ENCODE peak calls at places on chromosomes 3 and 15, in nine cellular contexts. One of them, this sample, is unnamed.

GRCh38 chr3:20041197-20041780 is 1.0 kb downstream of the KAT2B start:
- DNase-seq in cardiac muscle cell: peak; percentile 91
- DNase-seq in neuronal stem cell: peak; percentile 56
- DNase-seq in sigmoid colon: peak; percentile 91
- DNase-seq in lower lobe of right lung: peak; percentile 92
- DNase-seq in aorta: peak; percentile 95
- DNase-seq in ovary: peak; percentile 75
- DNase-seq in endodermal cell: peak; percentile 90
- DNase-seq in H1: peak; percentile 74
- DNase-seq in this sample: peak; percentile 91

GRCh38 chr15:63892794-63893441 is 59.2 kb upstream of the HERC1 start:
- DNase-seq in ovary: no peak
- DNase-seq in endodermal cell: no peak
- DNase-seq in sigmoid colon: no peak
- DNase-seq in H1: no peak
- DNase-seq in lower lobe of right lung: peak; percentile 53
- DNase-seq in cardiac muscle cell: no peak
- DNase-seq in neuronal stem cell: no peak
- DNase-seq in aorta: peak; percentile 74
- DNase-seq in this sample: no peak

GRCh38 chr15:31365655-31366127 is 39.1 kb downstream of the KLF13 start:
- DNase-seq in ovary: peak; percentile 92
- DNase-seq in endodermal cell: peak; percentile 90
- DNase-seq in sigmoid colon: peak; percentile 99
- DNase-seq in cardiac muscle cell: peak; percentile 85
- DNase-seq in neuronal stem cell: peak; percentile 46
- DNase-seq in lower lobe of right lung: peak; percentile 98
- DNase-seq in aorta: peak; percentile 91
- DNase-seq in H1: peak; percentile 78
- DNase-seq in this sample: peak; percentile 97

GRCh38 chr3:166388321-166388720 is 551.1 kb upstream of the BCHE start:
- DNase-seq in H1: no peak
- DNase-seq in cardiac muscle cell: no peak
- DNase-seq in aorta: no peak
- DNase-seq in sigmoid colon: no peak
- DNase-seq in endodermal cell: no peak
- DNase-seq in ovary: no peak
- DNase-seq in lower lobe of right lung: no peak
- DNase-seq in neuronal stem cell: no peak
- DNase-seq in this sample: no peak

GRCh38 chr3:142913432-142913831 is 24.5 kb upstream of the PCOLCE2 start:
- DNase-seq in H1: no peak
- DNase-seq in sigmoid colon: no peak
- DNase-seq in cardiac muscle cell: no peak
- DNase-seq in ovary: no peak
- DNase-seq in neuronal stem cell: no peak
- DNase-seq in aorta: no peak
- DNase-seq in lower lobe of right lung: no peak
- DNase-seq in endodermal cell: no peak
- DNase-seq in this sample: no peak

GRCh38 chr3:52310861-52311566 is 5.1 kb upstream of the DNAH1 start:
- DNase-seq in ovary: no peak
- DNase-seq in lower lobe of right lung: no peak
- DNase-seq in endodermal cell: no peak
- DNase-seq in aorta: no peak
- DNase-seq in neuronal stem cell: no peak
- DNase-seq in cardiac muscle cell: no peak
- DNase-seq in sigmoid colon: no peak
- DNase-seq in H1: no peak
- DNase-seq in this sample: no peak

GRCh38 chr3:128343287-128344045 is 123.2 kb downstream of the DNAJB8 start:
- DNase-seq in aorta: no peak
- DNase-seq in neuronal stem cell: no peak
- DNase-seq in ovary: no peak
- DNase-seq in sigmoid colon: peak; percentile 40
- DNase-seq in lower lobe of right lung: peak; percentile 36
- DNase-seq in H1: no peak
- DNase-seq in cardiac muscle cell: peak; percentile 90
- DNase-seq in endodermal cell: peak; percentile 83
- DNase-seq in this sample: no peak

GRCh38 chr3:63390831-63391230 is 112.7 kb downstream of the SYNPR start:
- DNase-seq in H1: no peak
- DNase-seq in lower lobe of right lung: no peak
- DNase-seq in sigmoid colon: no peak
- DNase-seq in endodermal cell: no peak
- DNase-seq in ovary: no peak
- DNase-seq in neuronal stem cell: no peak
- DNase-seq in cardiac muscle cell: no peak
- DNase-seq in aorta: no peak
- DNase-seq in this sample: no peak

GRCh38 chr3:5226783-5227182 is 39.3 kb downstream of the EDEM1 start:
- DNase-seq in neuronal stem cell: no peak
- DNase-seq in endodermal cell: no peak
- DNase-seq in ovary: no peak
- DNase-seq in lower lobe of right lung: no peak
- DNase-seq in H1: no peak
- DNase-seq in sigmoid colon: no peak
- DNase-seq in cardiac muscle cell: peak; percentile 24
- DNase-seq in aorta: no peak
- DNase-seq in this sample: no peak

GRCh38 chr3:128197855-128198254 is 44.6 kb downstream of the EEFSEC start:
- DNase-seq in lower lobe of right lung: no peak
- DNase-seq in H1: no peak
- DNase-seq in cardiac muscle cell: no peak
- DNase-seq in endodermal cell: no peak
- DNase-seq in aorta: no peak
- DNase-seq in sigmoid colon: no peak
- DNase-seq in ovary: no peak
- DNase-seq in neuronal stem cell: no peak
- DNase-seq in this sample: no peak

GRCh38 chr3:46006646-46007045 is 11.0 kb upstream of the FYCO1 start:
- DNase-seq in aorta: no peak
- DNase-seq in endodermal cell: no peak
- DNase-seq in neuronal stem cell: no peak
- DNase-seq in sigmoid colon: no peak
- DNase-seq in lower lobe of right lung: no peak
- DNase-seq in cardiac muscle cell: no peak
- DNase-seq in ovary: no peak
- DNase-seq in H1: no peak
- DNase-seq in this sample: no peak

GRCh38 chr3:31399270-31399669 is 133.5 kb upstream of the STT3B start:
- DNase-seq in cardiac muscle cell: no peak
- DNase-seq in lower lobe of right lung: no peak
- DNase-seq in endodermal cell: no peak
- DNase-seq in aorta: no peak
- DNase-seq in neuronal stem cell: no peak
- DNase-seq in sigmoid colon: no peak
- DNase-seq in ovary: no peak
- DNase-seq in H1: no peak
- DNase-seq in this sample: no peak

GRCh38 chr3:11562277-11562881 is 81.3 kb downstream of the VGLL4 start:
- DNase-seq in sigmoid colon: no peak
- DNase-seq in cardiac muscle cell: no peak
- DNase-seq in ovary: no peak
- DNase-seq in H1: no peak
- DNase-seq in neuronal stem cell: no peak
- DNase-seq in aorta: no peak
- DNase-seq in endodermal cell: no peak
- DNase-seq in lower lobe of right lung: no peak
- DNase-seq in this sample: no peak

DNA sequence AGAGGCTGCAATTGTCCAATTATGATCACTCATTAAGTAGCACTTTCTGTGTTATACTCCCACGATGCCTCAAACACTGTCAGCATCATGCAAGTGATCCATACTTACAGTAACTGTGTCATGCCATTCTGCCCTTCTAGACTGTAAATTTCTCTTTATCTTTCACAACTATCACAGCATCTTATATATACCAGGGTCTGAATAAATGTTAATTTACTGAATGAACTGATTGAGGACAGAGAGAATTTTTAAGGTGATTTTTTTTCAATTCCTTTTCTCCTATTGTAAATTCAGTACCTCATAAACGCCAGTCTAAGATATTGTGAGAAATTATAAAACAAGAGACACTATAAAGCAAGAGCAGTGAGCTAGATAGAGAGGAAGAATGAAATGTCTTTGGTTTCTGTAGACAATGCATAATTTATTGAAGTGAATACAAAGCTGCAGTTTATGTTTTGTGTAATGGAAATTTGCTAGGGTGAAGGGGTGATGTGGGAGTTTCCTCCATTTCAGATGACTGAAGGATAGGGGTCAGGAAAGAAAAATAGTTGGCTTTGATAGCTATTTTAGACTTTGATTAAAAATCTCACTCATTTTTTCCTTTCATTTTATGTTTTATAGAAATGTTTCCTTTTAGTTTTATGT is 17.3 kb downstream of the CD200 start:
- DNase-seq in endodermal cell: no peak
- DNase-seq in aorta: no peak
- DNase-seq in H1: no peak
- DNase-seq in neuronal stem cell: no peak
- DNase-seq in lower lobe of right lung: no peak
- DNase-seq in sigmoid colon: no peak
- DNase-seq in ovary: no peak
- DNase-seq in cardiac muscle cell: no peak
- DNase-seq in this sample: no peak
- H3K4me1 ChIP-seq in endodermal cell: no peaks in the 10 kb centered on the region
- H3K4me1 ChIP-seq in aorta: peaks cover 3% of the 10 kb centered on the region
- H3K4me1 ChIP-seq in H1: peaks cover 30% of the 10 kb centered on the region
- H3K4me1 ChIP-seq in neuronal stem cell: peaks cover 8% of the 10 kb centered on the region
- H3K4me1 ChIP-seq in lower lobe of right lung: no peaks in the 10 kb centered on the region
- H3K4me1 ChIP-seq in sigmoid colon: no peaks in the 10 kb centered on the region
- H3K4me1 ChIP-seq in ovary: no peaks in the 10 kb centered on the region
- H3K4me1 ChIP-seq in cardiac muscle cell: no peaks in the 10 kb centered on the region
- H3K4me1 ChIP-seq in this sample: no peaks in the 10 kb centered on the region

GRCh38 chr3:156148946-156149348 is 28.6 kb downstream of the KCNAB1 start:
- DNase-seq in ovary: peak; percentile 22
- DNase-seq in cardiac muscle cell: no peak
- DNase-seq in neuronal stem cell: no peak
- DNase-seq in endodermal cell: no peak
- DNase-seq in sigmoid colon: no peak
- DNase-seq in aorta: no peak
- DNase-seq in lower lobe of right lung: no peak
- DNase-seq in H1: no peak
- DNase-seq in this sample: peak; percentile 32

GRCh38 chr3:156149781-156150375 is 29.5 kb downstream of the KCNAB1 start:
- DNase-seq in ovary: no peak
- DNase-seq in neuronal stem cell: no peak
- DNase-seq in sigmoid colon: no peak
- DNase-seq in aorta: no peak
- DNase-seq in H1: no peak
- DNase-seq in endodermal cell: no peak
- DNase-seq in cardiac muscle cell: peak; percentile 24
- DNase-seq in lower lobe of right lung: no peak
- DNase-seq in this sample: no peak

GRCh38 chr3:156151824-156152428 is 31.5 kb downstream of the KCNAB1 start:
- DNase-seq in neuronal stem cell: peak; percentile 61
- DNase-seq in H1: peak; percentile 83
- DNase-seq in ovary: peak; percentile 47
- DNase-seq in aorta: peak; percentile 81
- DNase-seq in lower lobe of right lung: peak; percentile 68
- DNase-seq in sigmoid colon: peak; percentile 85
- DNase-seq in endodermal cell: peak; percentile 89
- DNase-seq in cardiac muscle cell: peak; percentile 86
- DNase-seq in this sample: peak; percentile 86

GRCh38 chr3:156148345-156148945 is 28.1 kb downstream of the KCNAB1 start:
- DNase-seq in lower lobe of right lung: no peak
- DNase-seq in neuronal stem cell: no peak
- DNase-seq in aorta: no peak
- DNase-seq in endodermal cell: no peak
- DNase-seq in H1: no peak
- DNase-seq in cardiac muscle cell: no peak
- DNase-seq in ovary: no peak
- DNase-seq in sigmoid colon: no peak
- DNase-seq in this sample: no peak

DNA sequence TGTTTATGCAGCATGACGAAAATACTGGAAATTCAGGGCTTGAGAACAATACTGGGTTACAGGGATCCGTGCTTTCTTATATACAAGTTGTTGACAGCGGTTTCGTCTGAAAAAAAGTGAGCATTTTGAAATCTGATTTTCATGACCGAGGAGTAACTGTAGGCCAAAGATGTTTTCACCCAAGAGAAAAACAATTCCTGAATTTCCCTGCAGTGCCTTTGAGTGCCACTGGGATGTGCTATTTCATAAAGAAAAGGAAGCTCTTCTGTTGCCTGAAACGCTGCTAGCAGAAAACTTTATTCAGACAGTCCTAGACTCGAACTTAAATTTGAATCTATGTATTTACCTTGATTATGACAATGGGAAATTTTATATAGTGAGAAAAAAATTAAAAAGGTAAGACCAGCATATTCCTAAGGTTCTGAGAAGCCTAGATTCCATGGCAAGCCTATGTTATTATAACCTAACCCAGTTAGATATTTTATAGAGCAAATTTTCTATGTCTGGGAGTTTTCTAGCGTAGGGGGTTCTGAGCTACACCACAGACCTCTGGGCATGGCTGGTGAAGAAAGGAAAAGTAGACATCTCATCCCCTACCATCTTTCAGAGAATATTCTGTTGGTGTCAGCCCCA is 30.2 kb downstream of the KCNAB1 start:
- DNase-seq in H1: peak; percentile 55
- DNase-seq in endodermal cell: peak; percentile 76
- DNase-seq in lower lobe of right lung: no peak
- DNase-seq in cardiac muscle cell: peak; percentile 76
- DNase-seq in sigmoid colon: peak; percentile 71
- DNase-seq in ovary: peak; percentile 29
- DNase-seq in aorta: no peak
- DNase-seq in neuronal stem cell: peak; percentile 44
- DNase-seq in this sample: peak; percentile 71
- H3K27ac ChIP-seq in H1: no peak overlapping the region
- H3K27ac ChIP-seq in endodermal cell: no peak overlapping the region
- H3K27ac ChIP-seq in lower lobe of right lung: no peak overlapping the region
- H3K27ac ChIP-seq in cardiac muscle cell: peak overlapping the region; percentile 46
- H3K27ac ChIP-seq in sigmoid colon: peak overlapping the region; percentile 71
- H3K27ac ChIP-seq in ovary: no peak overlapping the region
- H3K27ac ChIP-seq in aorta: peak overlapping the region; percentile 15
- H3K27ac ChIP-seq in neuronal stem cell: no peak overlapping the region
- H3K27ac ChIP-seq in this sample: peak overlapping the region; percentile 23

GRCh38 chr15:89332446-89332845 is 2.2 kb downstream of the POLG start:
- DNase-seq in sigmoid colon: no peak
- DNase-seq in endodermal cell: peak; percentile 76
- DNase-seq in lower lobe of right lung: no peak
- DNase-seq in neuronal stem cell: no peak
- DNase-seq in cardiac muscle cell: peak; percentile 32
- DNase-seq in ovary: no peak
- DNase-seq in aorta: no peak
- DNase-seq in H1: no peak
- DNase-seq in this sample: no peak
- H3K4me1 ChIP-seq in sigmoid colon: peaks cover 58% of the 10 kb centered on the region
- H3K4me1 ChIP-seq in endodermal cell: peaks cover 16% of the 10 kb centered on the region
- H3K4me1 ChIP-seq in lower lobe of right lung: peaks cover 51% of the 10 kb centered on the region
- H3K4me1 ChIP-seq in neuronal stem cell: peaks cover 3% of the 10 kb centered on the region
- H3K4me1 ChIP-seq in cardiac muscle cell: no peaks in the 10 kb centered on the region
- H3K4me1 ChIP-seq in ovary: peaks cover 5% of the 10 kb centered on the region
- H3K4me1 ChIP-seq in aorta: no peaks in the 10 kb centered on the region
- H3K4me1 ChIP-seq in H1: peaks cover 16% of the 10 kb centered on the region
- H3K4me1 ChIP-seq in this sample: peaks cover 30% of the 10 kb centered on the region

DNA sequence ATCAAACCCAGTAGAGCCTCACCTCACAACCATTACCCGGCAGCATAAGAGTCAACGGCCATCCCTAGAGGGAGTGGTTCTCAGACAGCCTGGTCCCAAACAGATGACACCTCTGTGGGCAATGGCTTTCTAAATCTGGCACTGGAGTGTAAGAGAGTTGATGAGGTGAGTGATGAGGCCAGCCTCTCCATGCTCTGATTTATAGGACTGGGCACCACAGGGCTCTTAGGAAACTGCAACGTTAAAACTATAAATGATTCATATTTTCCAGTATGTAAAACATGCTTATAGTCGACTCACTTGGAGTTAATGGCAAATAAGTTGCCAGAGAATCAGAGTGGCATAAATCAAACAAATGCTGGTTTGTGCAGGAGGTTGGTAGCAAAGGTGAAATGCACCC is 187.7 kb downstream of the GREM1 start:
- DNase-seq in ovary: no peak
- DNase-seq in cardiac muscle cell: no peak
- DNase-seq in neuronal stem cell: no peak
- DNase-seq in sigmoid colon: no peak
- DNase-seq in lower lobe of right lung: no peak
- DNase-seq in endodermal cell: no peak
- DNase-seq in aorta: no peak
- DNase-seq in H1: no peak
- DNase-seq in this sample: no peak
- H3K27ac ChIP-seq in ovary: no peak overlapping the region
- H3K27ac ChIP-seq in cardiac muscle cell: no peak overlapping the region
- H3K27ac ChIP-seq in neuronal stem cell: no peak overlapping the region
- H3K27ac ChIP-seq in sigmoid colon: no peak overlapping the region
- H3K27ac ChIP-seq in lower lobe of right lung: no peak overlapping the region
- H3K27ac ChIP-seq in endodermal cell: no peak overlapping the region
- H3K27ac ChIP-seq in aorta: no peak overlapping the region
- H3K27ac ChIP-seq in H1: no peak overlapping the region
- H3K27ac ChIP-seq in this sample: no peak overlapping the region

This sample was measured in testis.